ENCODE peak calls at places on chromosomes 7 and 10, in four cellular contexts. One of them, this sample, is unnamed.

GRCh38 chr10:12675171-12675570 is 325.8 kb downstream of the CAMK1D start:
- DNase-seq in esophagus squamous epithelium: no peak
- DNase-seq in suprapubic skin: no peak
- DNase-seq in spleen: no peak
- DNase-seq in this sample: no peak

GRCh38 chr7:74655785-74656420 is 1.6 kb upstream of the GTF2I start:
- DNase-seq in esophagus squamous epithelium: no peak
- DNase-seq in suprapubic skin: peak; percentile 5
- DNase-seq in spleen: no peak
- DNase-seq in this sample: no peak

GRCh38 chr10:17216217-17216900 is 11.7 kb upstream of the VIM start:
- DNase-seq in esophagus squamous epithelium: no peak
- DNase-seq in suprapubic skin: peak; percentile 72
- DNase-seq in spleen: no peak
- DNase-seq in this sample: peak; percentile 63

GRCh38 chr7:139521439-139521838 is 2.0 kb upstream of the CLEC2L start:
- DNase-seq in esophagus squamous epithelium: no peak
- DNase-seq in suprapubic skin: no peak
- DNase-seq in spleen: no peak
- DNase-seq in this sample: no peak

GRCh38 chr10:117689566-117689965 is 147.0 kb downstream of the EMX2 start:
- DNase-seq in esophagus squamous epithelium: no peak
- DNase-seq in suprapubic skin: no peak
- DNase-seq in spleen: no peak
- DNase-seq in this sample: no peak

GRCh38 chr7:45580053-45580872 is 6.1 kb downstream of the ADCY1 start:
- DNase-seq in esophagus squamous epithelium: no peak
- DNase-seq in suprapubic skin: peak; percentile 41
- DNase-seq in spleen: peak; percentile 70
- DNase-seq in this sample: peak; percentile 56

GRCh38 chr10:117217196-117217761 is 20.0 kb downstream of the KCNK18 start:
- DNase-seq in esophagus squamous epithelium: no peak
- DNase-seq in suprapubic skin: peak; percentile 62
- DNase-seq in spleen: peak; percentile 81
- DNase-seq in this sample: peak; percentile 28

GRCh38 chr7:54814401-54814800 is 55.4 kb upstream of the SEC61G start:
- DNase-seq in esophagus squamous epithelium: no peak
- DNase-seq in suprapubic skin: no peak
- DNase-seq in spleen: no peak
- DNase-seq in this sample: no peak

GRCh38 chr7:424961-425793 is 94.5 kb downstream of the PDGFA start:
- DNase-seq in esophagus squamous epithelium: no peak
- DNase-seq in suprapubic skin: no peak
- DNase-seq in spleen: peak; percentile 68
- DNase-seq in this sample: no peak

GRCh38 chr10:24255907-24256306 is 47.0 kb downstream of the KIAA1217 start:
- DNase-seq in esophagus squamous epithelium: no peak
- DNase-seq in suprapubic skin: peak; percentile 77
- DNase-seq in spleen: no peak
- DNase-seq in this sample: no peak

GRCh38 chr7:3399858-3400257 is 98.8 kb downstream of the SDK1 start:
- DNase-seq in esophagus squamous epithelium: no peak
- DNase-seq in suprapubic skin: no peak
- DNase-seq in spleen: no peak
- DNase-seq in this sample: no peak

GRCh38 chr10:12910835-12911234 is 90.7 kb downstream of the CCDC3 start:
- DNase-seq in esophagus squamous epithelium: no peak
- DNase-seq in suprapubic skin: no peak
- DNase-seq in spleen: no peak
- DNase-seq in this sample: no peak

GRCh38 chr7:107982918-107983389 is 20.0 kb downstream of the LAMB1 start:
- DNase-seq in esophagus squamous epithelium: no peak
- DNase-seq in suprapubic skin: no peak
- DNase-seq in spleen: no peak
- DNase-seq in this sample: no peak

GRCh38 chr10:98642281-98642680 is 195.5 kb upstream of the HPS1 start:
- DNase-seq in esophagus squamous epithelium: no peak
- DNase-seq in suprapubic skin: no peak
- DNase-seq in spleen: no peak
- DNase-seq in this sample: no peak

GRCh38 chr7:20157456-20157855 is 59.7 kb downstream of the MACC1 start:
- DNase-seq in esophagus squamous epithelium: no peak
- DNase-seq in suprapubic skin: no peak
- DNase-seq in spleen: no peak
- DNase-seq in this sample: no peak

GRCh38 chr10:70621497-70622078 is 19.0 kb upstream of the PRF1 start:
- DNase-seq in esophagus squamous epithelium: no peak
- DNase-seq in suprapubic skin: no peak
- DNase-seq in spleen: no peak
- DNase-seq in this sample: no peak

GRCh38 chr7:66741706-66742053 is 1.1 kb downstream of the RABGEF1 start:
- DNase-seq in esophagus squamous epithelium: no peak
- DNase-seq in suprapubic skin: no peak
- DNase-seq in spleen: peak; percentile 78
- DNase-seq in this sample: no peak

GRCh38 chr7:141072548-141073172 is 1.2 kb upstream of the TMEM178B start:
- DNase-seq in esophagus squamous epithelium: no peak
- DNase-seq in suprapubic skin: no peak
- DNase-seq in spleen: no peak
- DNase-seq in this sample: peak; percentile 85

GRCh38 chr7:66263936-66264335 is 58.8 kb downstream of the TPST1 start:
- DNase-seq in esophagus squamous epithelium: no peak
- DNase-seq in suprapubic skin: no peak
- DNase-seq in spleen: no peak
- DNase-seq in this sample: no peak

GRCh38 chr10:89391882-89392756 is at the start of gene IFIT1:
- DNase-seq in esophagus squamous epithelium: no peak
- DNase-seq in suprapubic skin: no peak
- DNase-seq in spleen: no peak
- DNase-seq in this sample: peak; percentile 60

GRCh38 chr7:47763063-47763974 is 181.4 kb upstream of the TNS3 start:
- DNase-seq in esophagus squamous epithelium: no peak
- DNase-seq in suprapubic skin: no peak
- DNase-seq in spleen: no peak
- DNase-seq in this sample: no peak

GRCh38 chr10:46330881-46331280 is 44.1 kb downstream of the ANTXRL start:
- DNase-seq in esophagus squamous epithelium: no peak
- DNase-seq in suprapubic skin: no peak
- DNase-seq in spleen: no peak
- DNase-seq in this sample: no peak

GRCh38 chr10:81873932-81874816 is 820 bp upstream of the NRG3 start:
- DNase-seq in esophagus squamous epithelium: no peak
- DNase-seq in suprapubic skin: no peak
- DNase-seq in spleen: peak; percentile 68
- DNase-seq in this sample: peak; percentile 72

GRCh38 chr7:13949450-13949849 is 40.0 kb downstream of the ETV1 start:
- DNase-seq in esophagus squamous epithelium: no peak
- DNase-seq in suprapubic skin: no peak
- DNase-seq in spleen: no peak
- DNase-seq in this sample: no peak

GRCh38 chr7:124688991-124689390 is 76.6 kb downstream of the GPR37 start:
- DNase-seq in esophagus squamous epithelium: no peak
- DNase-seq in suprapubic skin: no peak
- DNase-seq in spleen: no peak
- DNase-seq in this sample: no peak

GRCh38 chr7:108345710-108346336 is 110.4 kb downstream of the NRCAM start:
- DNase-seq in esophagus squamous epithelium: no peak
- DNase-seq in suprapubic skin: no peak
- DNase-seq in spleen: no peak
- DNase-seq in this sample: no peak

GRCh38 chr10:49552277-49552676 is 13.4 kb upstream of the ERCC6 start:
- DNase-seq in esophagus squamous epithelium: no peak
- DNase-seq in suprapubic skin: no peak
- DNase-seq in spleen: no peak
- DNase-seq in this sample: no peak

GRCh38 chr7:28955723-28956607 is 2.2 kb downstream of the TRIL start:
- DNase-seq in esophagus squamous epithelium: no peak
- DNase-seq in suprapubic skin: peak; percentile 85
- DNase-seq in spleen: peak; percentile 90
- DNase-seq in this sample: peak; percentile 96

GRCh38 chr10:32987172-32987571 is 29.1 kb upstream of the ITGB1 start:
- DNase-seq in esophagus squamous epithelium: no peak
- DNase-seq in suprapubic skin: no peak
- DNase-seq in spleen: no peak
- DNase-seq in this sample: no peak

GRCh38 chr10:17742918-17743317 is 9.1 kb upstream of the TMEM236 start:
- DNase-seq in esophagus squamous epithelium: no peak
- DNase-seq in suprapubic skin: peak; percentile 77
- DNase-seq in spleen: no peak
- DNase-seq in this sample: peak; percentile 48

GRCh38 chr7:101882595-101883564 is 65.5 kb downstream of the CUX1 start:
- DNase-seq in esophagus squamous epithelium: no peak
- DNase-seq in suprapubic skin: peak; percentile 87
- DNase-seq in spleen: no peak
- DNase-seq in this sample: peak; percentile 91

DNA sequence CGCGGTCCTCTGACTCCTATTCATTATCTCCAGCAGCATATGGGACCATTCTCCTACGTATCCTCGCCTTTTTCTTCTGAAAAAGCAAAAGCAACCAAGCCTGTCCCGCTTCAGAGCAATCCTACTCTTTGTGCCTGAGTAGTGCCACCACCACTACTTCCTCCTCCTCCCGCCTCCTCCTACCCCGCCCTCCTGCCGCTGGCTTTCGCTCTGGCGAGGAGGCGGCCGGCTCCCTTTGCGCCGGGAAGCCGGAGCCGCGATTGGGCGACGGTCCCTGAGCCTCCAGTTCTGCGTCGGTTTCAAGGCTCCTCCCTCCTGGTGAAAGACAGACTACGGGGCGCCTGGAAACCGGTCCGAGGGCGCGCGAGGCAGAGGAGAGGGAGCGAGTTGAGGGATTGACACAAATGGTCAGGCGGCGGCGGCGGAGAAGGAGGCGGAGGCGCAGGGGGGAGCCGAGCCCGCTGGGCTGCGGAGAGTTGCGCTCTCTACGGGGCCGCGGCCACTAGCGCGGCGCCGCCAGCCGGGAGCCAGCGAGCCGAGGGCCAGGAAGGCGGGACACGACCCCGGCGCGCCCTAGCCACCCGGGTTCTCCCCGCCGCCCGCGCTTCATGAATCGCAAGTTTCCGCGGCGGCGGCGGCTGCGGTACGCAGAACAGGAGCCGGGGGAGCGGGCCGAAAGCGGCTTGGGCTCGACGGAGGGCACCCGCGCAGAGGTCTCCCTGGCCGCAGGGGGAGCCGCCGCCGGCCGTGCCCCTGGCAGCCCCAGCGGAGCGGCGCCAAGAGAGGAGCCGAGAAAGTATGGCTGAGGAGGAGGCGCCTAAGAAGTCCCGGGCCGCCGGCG is at the start of gene FZD1:
- DNase-seq in esophagus squamous epithelium: peak; percentile 54
- DNase-seq in suprapubic skin: peak; percentile 98
- DNase-seq in spleen: peak; percentile 94
- DNase-seq in this sample: peak; percentile 96
- TF ChIP-seq POLR2A in esophagus squamous epithelium: peak; percentile 70
- TF ChIP-seq POLR2A in suprapubic skin: no peak
- TF ChIP-seq POLR2A in spleen: no peak
- TF ChIP-seq POLR2A in this sample: peak; percentile 35

GRCh38 chr7:43666938-43667337 is 62.4 kb downstream of the COA1 start:
- DNase-seq in esophagus squamous epithelium: no peak
- DNase-seq in suprapubic skin: no peak
- DNase-seq in spleen: no peak
- DNase-seq in this sample: no peak
- H3K9me3 ChIP-seq in esophagus squamous epithelium: no peaks in the 10 kb centered on the region
- H3K9me3 ChIP-seq in suprapubic skin: no peaks in the 10 kb centered on the region
- H3K9me3 ChIP-seq in spleen: peaks cover 42% of the 10 kb centered on the region
- H3K9me3 ChIP-seq in this sample: no peaks in the 10 kb centered on the region

GRCh38 chr10:103621778-103622115 is 128.2 kb downstream of the NEURL1 start:
- DNase-seq in esophagus squamous epithelium: no peak
- DNase-seq in suprapubic skin: no peak
- DNase-seq in spleen: no peak
- DNase-seq in this sample: no peak

GRCh38 chr10:103622286-103622685 is 128.8 kb downstream of the NEURL1 start:
- DNase-seq in esophagus squamous epithelium: no peak
- DNase-seq in suprapubic skin: no peak
- DNase-seq in spleen: no peak
- DNase-seq in this sample: peak; percentile 77

GRCh38 chr10:103619424-103620356 is 126.2 kb downstream of the NEURL1 start:
- DNase-seq in esophagus squamous epithelium: no peak
- DNase-seq in suprapubic skin: no peak
- DNase-seq in spleen: no peak
- DNase-seq in this sample: no peak

GRCh38 chr10:103620357-103620749 is 126.8 kb downstream of the NEURL1 start:
- DNase-seq in esophagus squamous epithelium: no peak
- DNase-seq in suprapubic skin: no peak
- DNase-seq in spleen: no peak
- DNase-seq in this sample: no peak

DNA sequence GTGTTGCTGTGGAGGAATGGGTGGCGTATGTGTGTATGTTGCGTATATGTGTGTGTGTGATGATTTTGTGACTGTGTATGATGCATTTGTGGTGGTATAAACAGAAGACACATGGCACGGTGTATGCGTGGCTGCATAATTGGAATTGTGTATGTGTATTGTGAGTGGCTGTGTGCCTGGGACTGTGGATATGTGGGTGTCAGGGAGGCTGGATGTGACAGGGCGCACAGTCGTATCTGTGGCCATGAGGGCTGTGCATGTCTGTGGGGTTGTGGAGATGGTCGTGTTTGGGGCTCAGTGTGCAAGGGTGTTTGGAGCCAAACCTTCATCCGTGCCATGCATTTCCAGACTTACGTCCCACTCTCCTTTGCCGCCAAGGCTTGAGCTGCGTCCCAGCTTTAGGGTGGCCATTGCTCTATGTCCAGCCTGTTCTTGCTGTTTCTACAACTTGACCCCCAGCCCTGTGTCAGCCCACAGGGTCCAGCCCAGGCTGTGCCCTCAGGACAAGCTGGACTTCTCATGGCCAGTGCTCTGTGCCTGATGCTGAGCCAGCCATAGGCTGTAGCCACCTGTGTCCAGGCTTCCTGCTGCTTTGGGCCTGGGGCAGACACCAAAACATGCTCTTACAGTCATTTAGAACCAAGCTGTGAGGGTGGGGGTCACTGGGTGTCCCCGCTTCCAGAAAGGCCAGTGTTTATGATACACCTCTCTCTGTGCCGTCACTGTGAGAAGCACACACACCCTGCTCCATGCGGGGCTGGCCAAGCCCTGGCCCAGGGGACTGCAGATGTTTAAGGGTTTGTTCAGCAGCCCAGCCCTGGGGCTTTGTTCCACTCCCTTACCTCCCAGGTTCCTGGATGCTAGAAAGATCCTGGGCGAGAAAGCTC is 127.6 kb downstream of the NEURL1 start:
- DNase-seq in esophagus squamous epithelium: no peak
- DNase-seq in suprapubic skin: no peak
- DNase-seq in spleen: no peak
- DNase-seq in this sample: no peak
- TF ChIP-seq POLR2A in esophagus squamous epithelium: no peak
- TF ChIP-seq POLR2A in suprapubic skin: no peak
- TF ChIP-seq POLR2A in spleen: no peak
- TF ChIP-seq POLR2A in this sample: no peak

DNA sequence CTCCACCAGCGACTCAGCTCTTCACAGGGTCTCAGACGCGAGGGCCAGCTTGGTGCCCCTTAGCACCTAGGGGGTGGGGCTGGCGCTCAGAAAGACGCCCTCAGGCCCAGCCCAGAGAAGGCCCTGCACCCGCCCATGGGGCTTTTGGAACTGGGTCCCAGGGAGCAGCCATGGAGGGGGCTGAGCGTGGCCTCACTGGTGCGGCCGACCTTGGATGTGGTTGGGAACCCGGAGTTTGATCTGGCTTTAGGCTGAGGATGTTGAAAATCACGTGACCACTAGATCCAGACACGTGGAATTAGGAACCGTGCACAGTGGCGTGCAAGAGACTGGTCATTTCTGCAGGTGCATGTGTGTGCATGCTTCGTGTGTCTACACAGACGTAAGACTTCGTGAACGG is 185.4 kb downstream of the DNAJB6 start:
- DNase-seq in esophagus squamous epithelium: no peak
- DNase-seq in suprapubic skin: no peak
- DNase-seq in spleen: peak; percentile 58
- DNase-seq in this sample: no peak
- H3K9me3 ChIP-seq in esophagus squamous epithelium: no peaks in the 10 kb centered on the region
- H3K9me3 ChIP-seq in suprapubic skin: no peaks in the 10 kb centered on the region
- H3K9me3 ChIP-seq in spleen: no peaks in the 10 kb centered on the region
- H3K9me3 ChIP-seq in this sample: no peaks in the 10 kb centered on the region

This sample was measured in upper lobe of left lung.